ENCODE peak calls at places on chromosomes 1 and 21, in nine cellular contexts. R, E, O, P, Z, S, K, W and N are unnamed samples.

GRCh38 chr21:31553461-31553860 is 106.0 kb upstream of the SOD1 start:
- DNase-seq in K (no peak), E (no peak), W (no peak), P (no peak), Z (no peak), S (no peak), R (no peak), O (no peak), N (no peak)

GRCh38 chr1:222065234-222065633 is 323.3 kb upstream of the DUSP10 start:
- DNase-seq in S (no peak), O (no peak), Z (no peak), R (no peak), W (no peak), K (no peak), E (no peak), P (no peak), N (no peak)

GRCh38 chr1:27968692-27969091 is 8.9 kb downstream of the XKR8 start:
- DNase-seq in O (no peak), S (peak), P (no peak), W (no peak), K (no peak), R (peak), Z (no peak), E (no peak), N (no peak)

GRCh38 chr1:115142616-115143015 is 53.3 kb upstream of the TSPAN2 start:
- DNase-seq in Z (no peak), S (no peak), K (peak), E (no peak), O (no peak), W (no peak), P (no peak), R (no peak), N (peak)

GRCh38 chr1:1106510-1107221 is 9.2 kb downstream of the C1orf159 start:
- DNase-seq in R (no peak), S (no peak), P (no peak), E (no peak), O (no peak), Z (no peak), K (no peak), W (no peak), N (peak)

GRCh38 chr1:183198463-183198862 is 12.4 kb downstream of the LAMC2 start:
- DNase-seq in E (no peak), O (no peak), Z (no peak), S (no peak), R (no peak), P (no peak), W (no peak), K (no peak), N (no peak)

GRCh38 chr1:20255666-20256065 is 35.0 kb upstream of the VWA5B1 start:
- DNase-seq in K (no peak), O (no peak), S (peak), R (peak), W (peak), E (no peak), Z (peak), P (no peak), N (peak)

GRCh38 chr1:33081554-33082305 is 777 bp downstream of the AZIN2 start:
- DNase-seq in E (no peak), Z (no peak), O (no peak), P (no peak), R (no peak), W (no peak), S (no peak), K (no peak), N (no peak)

GRCh38 chr1:115158181-115158580 is 68.9 kb upstream of the TSPAN2 start:
- DNase-seq in P (no peak), R (no peak), W (no peak), O (no peak), K (peak), E (no peak), S (peak), Z (no peak), N (no peak)

GRCh38 chr1:2141025-2141424 is 53.5 kb downstream of the FAAP20 start:
- DNase-seq in W (no peak), O (no peak), Z (no peak), E (no peak), S (no peak), K (no peak), P (no peak), R (no peak), N (no peak)

GRCh38 chr1:174958396-174958795 is 41.4 kb upstream of the CACYBP start:
- DNase-seq in S (no peak), E (no peak), O (no peak), R (no peak), Z (no peak), K (no peak), P (no peak), W (no peak), N (no peak)

GRCh38 chr1:27116697-27117096 is 38.2 kb downstream of the SLC9A1 start:
- DNase-seq in R (peak), S (peak), K (no peak), P (no peak), O (no peak), Z (no peak), E (no peak), W (no peak), N (no peak)

GRCh38 chr1:19067912-19068638 is 111.6 kb upstream of the IFFO2 start:
- DNase-seq in P (no peak), W (no peak), K (no peak), E (no peak), O (no peak), R (no peak), Z (no peak), S (no peak), N (no peak)

GRCh38 chr1:202812176-202813026 is 1.6 kb downstream of the PCAT6 start:
- DNase-seq in O (no peak), S (no peak), R (no peak), P (no peak), Z (no peak), K (no peak), E (no peak), W (no peak), N (no peak)

GRCh38 chr1:246214708-246215504 is 292.2 kb downstream of the SMYD3 start:
- DNase-seq in O (peak), K (no peak), Z (no peak), R (peak), W (no peak), E (no peak), P (no peak), S (peak), N (no peak)

GRCh38 chr1:36203554-36204346 is 20.5 kb upstream of the THRAP3 start:
- DNase-seq in R (no peak), K (peak), E (no peak), O (no peak), Z (no peak), W (no peak), P (no peak), S (peak), N (peak)

GRCh38 chr1:27672750-27673112 is 739 bp upstream of the IFI6 start:
- DNase-seq in S (peak), W (no peak), E (no peak), O (no peak), P (no peak), K (no peak), Z (no peak), R (no peak), N (no peak)

GRCh38 chr1:98947071-98947470 is 57.6 kb downstream of the PLPPR5 start:
- DNase-seq in R (no peak), P (no peak), W (no peak), O (no peak), K (no peak), E (no peak), Z (no peak), S (no peak), N (no peak)

GRCh38 chr21:38171723-38172344 is 85.0 kb upstream of the KCNJ15 start:
- DNase-seq in W (no peak), Z (no peak), K (no peak), S (peak), E (no peak), R (peak), P (no peak), O (peak), N (no peak)

GRCh38 chr21:41929248-41929647 is 24.6 kb downstream of the C2CD2 start:
- DNase-seq in Z (no peak), W (no peak), S (no peak), P (no peak), K (no peak), O (no peak), E (no peak), R (no peak), N (no peak)

GRCh38 chr1:27563407-27564263 is 40.3 kb downstream of the AHDC1 start:
- DNase-seq in P (no peak), S (peak), O (no peak), W (no peak), Z (no peak), K (peak), R (no peak), E (no peak), N (peak)

GRCh38 chr1:10724052-10724494 is 72.4 kb downstream of the CASZ1 start:
- DNase-seq in Z (no peak), R (peak), O (no peak), K (no peak), E (no peak), W (no peak), S (peak), P (no peak), N (peak)

GRCh38 chr21:45724345-45724961 is 80.9 kb downstream of the PCBP3 start:
- DNase-seq in Z (no peak), K (no peak), S (no peak), O (no peak), E (no peak), W (no peak), R (no peak), P (no peak), N (no peak)

GRCh38 chr1:53700776-53701175 is 38.2 kb downstream of the GLIS1 start:
- DNase-seq in E (no peak), W (no peak), K (no peak), P (no peak), Z (no peak), S (no peak), R (no peak), O (no peak), N (no peak)

GRCh38 chr1:212607924-212608208 is 695 bp upstream of the ATF3 start:
- DNase-seq in W (no peak), Z (no peak), P (no peak), E (no peak), R (no peak), S (no peak), O (no peak), K (no peak), N (no peak)

GRCh38 chr21:40852563-40852962 is 5.6 kb upstream of the DSCAM start:
- DNase-seq in O (no peak), E (no peak), W (no peak), R (no peak), S (no peak), P (no peak), Z (no peak), K (no peak), N (no peak)

GRCh38 chr1:20439282-20439681 is 46.7 kb downstream of the CAMK2N1 start:
- DNase-seq in W (no peak), K (no peak), S (peak), R (no peak), Z (no peak), E (no peak), P (no peak), O (no peak), N (no peak)

GRCh38 chr1:24438423-24438901 is 22.9 kb downstream of the NIPAL3 start:
- DNase-seq in R (no peak), Z (no peak), E (no peak), W (no peak), S (no peak), P (no peak), O (no peak), K (no peak), N (peak)

GRCh38 chr1:21818661-21819060 is 6.6 kb downstream of the LDLRAD2 start:
- DNase-seq in O (no peak), K (no peak), Z (no peak), P (no peak), E (no peak), W (peak), S (peak), R (no peak), N (peak)

GRCh38 chr1:208485512-208485911 is 241.3 kb upstream of the PLXNA2 start:
- DNase-seq in K (no peak), Z (no peak), S (no peak), W (no peak), R (no peak), E (no peak), O (no peak), P (no peak), N (no peak)

GRCh38 chr1:174682419-174683008 is 234.8 kb downstream of the GPR52 start:
- DNase-seq in S (peak), K (no peak), Z (no peak), R (no peak), E (no peak), W (no peak), P (no peak), O (no peak), N (no peak)